ENCODE peak calls at places on chromosomes 12 and 14, in seven cellular contexts. U, Q, H, Y, W, D and B are unnamed samples.

GRCh38 chr14:81478446-81478845 is 55.2 kb downstream of the SEL1L start:
- DNase-seq in Y (no peak), D (no peak), W (no peak), Q (no peak), U (no peak), H (no peak), B (no peak)

GRCh38 chr12:55188974-55189556 is 31.8 kb upstream of the OR10A7 start:
- DNase-seq in U (peak), W (peak), D (peak), Q (peak), H (no peak), Y (peak), B (peak)

GRCh38 chr14:45135659-45136314 is at the start of gene FANCM:
- DNase-seq in H (peak), Y (peak), W (peak), U (peak), D (peak), Q (peak), B (peak)

GRCh38 chr12:54164402-54165145 is 24.2 kb downstream of the SMUG1 start:
- DNase-seq in W (no peak), D (no peak), Y (no peak), Q (no peak), H (no peak), U (no peak), B (no peak)

GRCh38 chr14:103650213-103650612 is 21.2 kb downstream of the KLC1 start:
- DNase-seq in Y (no peak), H (no peak), U (no peak), D (no peak), W (no peak), Q (no peak), B (no peak)

GRCh38 chr12:49330631-49331359 is 6.2 kb downstream of the C1QL4 start:
- DNase-seq in D (no peak), Y (no peak), Q (no peak), W (no peak), H (no peak), U (no peak), B (no peak)

GRCh38 chr14:71604231-71604630 is 328.0 kb upstream of the RGS6 start:
- DNase-seq in Q (no peak), D (no peak), Y (no peak), W (no peak), U (no peak), H (no peak), B (no peak)

GRCh38 chr12:107253361-107253760 is 160.0 kb upstream of the CRY1 start:
- DNase-seq in D (no peak), H (no peak), Y (no peak), U (no peak), W (no peak), Q (no peak), B (no peak)

GRCh38 chr12:15996254-15996653 is 85.1 kb downstream of the DERA start:
- DNase-seq in Y (no peak), U (peak), Q (peak), D (peak), W (no peak), H (peak), B (peak)

GRCh38 chr12:46964496-46965098 is 114.8 kb upstream of the PCED1B start:
- DNase-seq in D (peak), W (no peak), Y (no peak), U (peak), H (no peak), Q (peak), B (no peak)

GRCh38 chr14:77041837-77042557 is 13.5 kb upstream of the IRF2BPL start:
- DNase-seq in U (peak), Y (peak), W (no peak), Q (peak), D (peak), H (peak), B (peak)

GRCh38 chr12:125453751-125454150 is 388.5 kb downstream of the AACS start:
- DNase-seq in D (no peak), Y (no peak), Q (no peak), H (no peak), U (no peak), W (no peak), B (no peak)